ENCODE peak calls at places on chromosome 15, in eight cellular contexts. K is astrocyte of the spinal cord, B is GM06990, H is thoracic aorta, I is WTC11, J is B cell, X is heart left ventricle, V is GM13977. W is an unnamed sample.

GRCh38 chr15:45648521-45649200 is 13.8 kb downstream of the SQOR start:
- DNase-seq in K (peak), B (no peak), H (no peak), I (no peak), J (no peak), X (no peak), V (no peak), W (no peak)

GRCh38 chr15:67839358-67839928 is 402 bp downstream of the RNU6-1 start:
- DNase-seq in K (peak), B (no peak), H (no peak), I (no peak), J (peak), X (no peak), V (peak), W (no peak)

GRCh38 chr15:31299588-31300207 is 26.9 kb upstream of the KLF13 start:
- DNase-seq in K (no peak), B (no peak), H (no peak), I (no peak), J (no peak), X (peak), V (no peak), W (no peak)

GRCh38 chr15:35557544-35557943 is 11.6 kb upstream of the DPH6 start:
- DNase-seq in K (peak), B (no peak), H (no peak), I (no peak), J (no peak), X (no peak), V (no peak), W (no peak)

GRCh38 chr15:79549196-79549595 is 117.1 kb downstream of the MINAR1 start:
- DNase-seq in K (no peak), B (no peak), H (no peak), I (no peak), J (no peak), X (no peak), V (no peak), W (no peak)

GRCh38 chr15:42108189-42108588 is 13.8 kb upstream of the PLA2G4D start:
- DNase-seq in K (no peak), B (no peak), H (no peak), I (no peak), J (no peak), X (no peak), V (no peak), W (no peak)

GRCh38 chr15:69805248-69805953 is 292.3 kb downstream of the TLE3 start:
- DNase-seq in K (no peak), B (no peak), H (no peak), I (no peak), J (no peak), X (no peak), V (no peak), W (no peak)

GRCh38 chr15:98294126-98294525 is 333.6 kb downstream of the ARRDC4 start:
- DNase-seq in K (no peak), B (no peak), H (no peak), I (no peak), J (no peak), X (no peak), V (no peak), W (no peak)

GRCh38 chr15:68407141-68407885 is 24.6 kb downstream of the ITGA11 start:
- DNase-seq in K (no peak), B (no peak), H (no peak), I (no peak), J (no peak), X (peak), V (no peak), W (no peak)

GRCh38 chr15:71276355-71276665 is 161.0 kb downstream of the THSD4 start:
- DNase-seq in K (no peak), B (no peak), H (no peak), I (no peak), J (no peak), X (no peak), V (no peak), W (no peak)

GRCh38 chr15:55707985-55708384 is 35.0 kb downstream of the PRTG start:
- DNase-seq in K (no peak), B (no peak), H (no peak), I (no peak), J (no peak), X (no peak), V (no peak), W (no peak)

GRCh38 chr15:34628577-34629152 is 45.2 kb upstream of the GOLGA8B start:
- DNase-seq in K (no peak), B (no peak), H (no peak), I (no peak), J (no peak), X (no peak), V (no peak), W (no peak)

GRCh38 chr15:92645051-92645631 is 10.4 kb downstream of the FAM174B start:
- DNase-seq in K (no peak), B (no peak), H (no peak), I (no peak), J (no peak), X (no peak), V (no peak), W (no peak)

GRCh38 chr15:100311099-100311751 is 30.6 kb downstream of the ADAMTS17 start:
- DNase-seq in K (no peak), B (no peak), H (no peak), I (no peak), J (no peak), X (peak), V (no peak), W (no peak)

GRCh38 chr15:69982037-69982436 is 115.7 kb downstream of the TLE3 start:
- DNase-seq in K (no peak), B (no peak), H (no peak), I (no peak), J (no peak), X (no peak), V (no peak), W (no peak)

GRCh38 chr15:76986743-76987142 is 8.2 kb upstream of the PSTPIP1 start:
- DNase-seq in K (no peak), B (no peak), H (no peak), I (peak), J (no peak), X (peak), V (no peak), W (no peak)

GRCh38 chr15:59950603-59951388 is 53.3 kb upstream of the FOXB1 start:
- DNase-seq in K (no peak), B (no peak), H (no peak), I (no peak), J (no peak), X (no peak), V (no peak), W (no peak)

GRCh38 chr15:96565266-96565665 is 234.8 kb downstream of the NR2F2 start:
- DNase-seq in K (no peak), B (no peak), H (no peak), I (no peak), J (no peak), X (no peak), V (no peak), W (no peak)

GRCh38 chr15:52557242-52557641 is 11.6 kb downstream of the ARPP19 start:
- DNase-seq in K (no peak), B (no peak), H (no peak), I (no peak), J (no peak), X (no peak), V (no peak), W (no peak)

GRCh38 chr15:55816017-55816416 is 73.1 kb upstream of the PRTG start:
- DNase-seq in K (peak), B (no peak), H (no peak), I (no peak), J (no peak), X (no peak), V (no peak), W (no peak)

GRCh38 chr15:76065793-76066192 is 6.0 kb downstream of the TMEM266 start:
- DNase-seq in K (no peak), B (no peak), H (no peak), I (no peak), J (no peak), X (no peak), V (no peak), W (no peak)

GRCh38 chr15:95464091-95464888 is 866.2 kb upstream of the NR2F2 start:
- DNase-seq in K (peak), B (no peak), H (no peak), I (peak), J (no peak), X (no peak), V (no peak), W (no peak)

GRCh38 chr15:66786222-66786621 is 84.2 kb downstream of the SMAD6 start:
- DNase-seq in K (no peak), B (no peak), H (no peak), I (no peak), J (no peak), X (no peak), V (no peak), W (no peak)
- TF ChIP-seq CTCF in K (no peak), B (no peak), H (no peak), I (no peak), J (no peak), X (no peak), V (no peak), W (no peak)

DNA sequence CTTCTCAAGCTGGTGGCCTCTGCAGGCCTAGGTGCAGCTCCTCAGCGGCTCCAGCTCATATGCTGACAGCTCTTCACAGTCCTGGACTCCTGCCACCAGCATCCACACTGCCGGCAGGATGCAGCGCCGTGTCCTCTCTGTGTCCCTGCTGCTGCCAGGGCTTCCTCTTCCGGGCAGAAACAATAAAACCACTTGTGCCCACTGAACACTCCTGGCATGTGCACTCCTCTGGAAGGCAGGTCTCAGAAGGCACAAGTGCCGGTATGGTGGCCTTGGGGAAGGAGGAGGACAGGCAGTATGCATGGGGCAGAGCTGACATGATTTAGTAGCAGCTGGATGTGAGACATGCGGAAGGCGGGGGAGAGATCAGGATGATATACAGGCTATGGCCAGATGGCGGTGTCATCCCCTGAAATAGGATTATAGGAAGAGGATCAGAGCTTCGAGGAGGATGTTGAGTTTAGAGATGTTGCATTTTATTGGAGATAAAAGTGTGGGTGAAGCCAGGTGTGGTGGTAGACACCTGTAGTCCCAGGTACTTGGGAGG is 7.5 kb upstream of the MAN2A2 start:
- DNase-seq in K (no peak), B (no peak), H (no peak), I (no peak), J (no peak), X (no peak), V (no peak), W (no peak)
- TF ChIP-seq CTCF in K (peak), B (no peak), H (no peak), I (no peak), J (no peak), X (no peak), V (no peak), W (no peak)

GRCh38 chr15:88911766-88912118 is 1.4 kb downstream of the MFGE8 start:
- DNase-seq in K (no peak), B (no peak), H (no peak), I (peak), J (no peak), X (no peak), V (peak), W (no peak)
- TF ChIP-seq CTCF in K (no peak), B (no peak), H (no peak), I (no peak), J (no peak), X (peak), V (no peak), W (no peak)

DNA sequence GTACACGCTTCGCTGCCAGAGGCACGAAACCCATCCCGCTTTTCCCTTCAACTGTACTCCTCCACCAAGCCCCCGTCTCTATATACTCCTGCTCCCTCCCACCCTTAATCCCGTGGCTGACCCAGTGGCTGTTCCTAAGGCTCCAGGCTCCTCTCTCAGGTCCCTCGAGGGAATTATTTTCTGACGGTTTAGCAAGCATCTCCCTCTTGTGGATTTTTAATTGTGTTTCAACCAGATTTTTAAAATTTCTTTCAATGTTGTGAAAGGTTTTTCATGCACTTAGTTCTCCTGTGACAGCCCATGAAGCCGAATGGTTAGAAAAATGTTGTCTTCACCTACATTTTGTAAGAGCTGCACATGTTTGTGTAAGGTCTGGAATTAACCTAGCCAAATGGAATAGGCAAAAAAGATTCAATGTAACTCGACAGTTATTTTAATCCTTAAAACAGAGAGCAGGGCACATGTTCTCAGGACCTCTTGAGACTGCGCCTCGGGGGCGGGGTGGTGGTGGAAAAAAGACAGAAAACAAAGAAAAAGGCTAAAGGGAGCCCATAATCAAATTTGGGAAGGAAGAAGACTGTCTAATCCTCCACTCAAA is 569 bp upstream of the CSNK1G1 start:
- DNase-seq in K (no peak), B (no peak), H (no peak), I (no peak), J (no peak), X (no peak), V (no peak), W (no peak)
- TF ChIP-seq CTCF in K (peak), B (peak), H (peak), I (no peak), J (peak), X (peak), V (peak), W (peak)

GRCh38 chr15:83010709-83011270 is 649 bp downstream of the C15orf40 start:
- DNase-seq in K (peak), B (no peak), H (peak), I (peak), J (peak), X (peak), V (peak), W (peak)
- TF ChIP-seq CTCF in K (peak), B (peak), H (peak), I (peak), J (peak), X (peak), V (peak), W (peak)